ENCODE peak calls at places on chromosomes 6 and 20, in nine cellular contexts. P is foreskin keratinocyte; W is NCI-H2029; A is mesendoderm; C is activated CD4-positive, CD25-positive, alpha-beta regulatory T cell; H is GM10248; X is AG09309; Y is activated gamma-delta T cell treated with Interleukin-2 at 50 U/mL for 16 hours; L is nephron progenitor cell. U is an unnamed sample.

GRCh38 chr6:33251390-33252012 is 20.2 kb downstream of the VPS52 start:
- DNase-seq in X (no peak), C (no peak), L (no peak), W (no peak), P (no peak), Y (no peak), A (no peak), H (no peak), U (no peak)

GRCh38 chr6:107661291-107661690 is 162.8 kb downstream of the SCML4 start:
- DNase-seq in H (no peak), X (no peak), A (no peak), P (no peak), Y (no peak), L (no peak), W (no peak), C (no peak), U (no peak)

GRCh38 chr20:52041966-52042365 is 149.6 kb downstream of the ZFP64 start:
- DNase-seq in A (no peak), C (no peak), P (no peak), W (no peak), H (no peak), L (no peak), Y (no peak), X (no peak), U (no peak)

GRCh38 chr6:155611742-155612141 is 156.1 kb upstream of the NOX3 start:
- DNase-seq in P (no peak), A (peak; percentile 13), X (no peak), L (no peak), W (no peak), C (no peak), Y (no peak), H (no peak), U (no peak)

GRCh38 chr6:106751501-106752252 is 122.3 kb downstream of the QRSL1 start:
- DNase-seq in L (no peak), A (peak; percentile 25), X (no peak), P (peak; percentile 100), Y (no peak), C (no peak), H (no peak), W (peak; percentile 92), U (no peak)

GRCh38 chr20:8749986-8750385 is 318.9 kb upstream of the PLCB4 start:
- DNase-seq in C (no peak), P (peak; percentile 27), W (no peak), Y (no peak), L (no peak), X (no peak), A (no peak), H (no peak), U (no peak)

GRCh38 chr6:71349395-71349794 is 60.8 kb downstream of the OGFRL1 start:
- DNase-seq in X (no peak), W (no peak), A (peak; percentile 36), P (peak; percentile 14), H (peak; percentile 8), Y (no peak), C (no peak), L (no peak), U (no peak)

GRCh38 chr6:7540595-7540994 is 876 bp upstream of the DSP start:
- DNase-seq in H (no peak), Y (no peak), W (no peak), L (peak; percentile 44), C (no peak), X (no peak), P (peak; percentile 91), A (peak; percentile 84), U (no peak)

GRCh38 chr6:95670011-95670463 is 92.7 kb downstream of the MANEA start:
- DNase-seq in L (no peak), C (no peak), Y (no peak), H (no peak), X (no peak), A (no peak), P (no peak), W (no peak), U (no peak)

GRCh38 chr6:39088331-39088730 is 26.7 kb downstream of the SAYSD1 start:
- DNase-seq in C (no peak), W (no peak), X (peak; percentile 17), P (peak; percentile 11), Y (no peak), L (peak; percentile 56), A (peak; percentile 92), H (no peak), U (no peak)

GRCh38 chr20:56993020-56993419 is 273.4 kb downstream of the BMP7 start:
- DNase-seq in C (no peak), W (no peak), A (no peak), H (no peak), X (no peak), P (no peak), L (no peak), Y (no peak), U (no peak)

GRCh38 chr6:43401730-43402129 is 25.6 kb upstream of the ABCC10 start:
- DNase-seq in Y (no peak), P (no peak), X (no peak), W (no peak), A (no peak), H (no peak), L (no peak), C (no peak), U (no peak)

GRCh38 chr6:137094411-137095008 is 49.7 kb upstream of the IL20RA start:
- DNase-seq in X (peak; percentile 40), L (peak; percentile 52), A (peak; percentile 78), P (peak; percentile 53), Y (peak; percentile 51), H (peak; percentile 43), C (no peak), W (peak; percentile 11), U (peak; percentile 11)

GRCh38 chr6:30075094-30075986 is at the start of gene RNF39:
- DNase-seq in H (peak; percentile 32), A (no peak), Y (no peak), W (no peak), L (peak; percentile 50), C (no peak), X (no peak), P (peak; percentile 15), U (no peak)